ENCODE peak calls at places on chromosomes 11 and 22, in five cellular contexts. One of them, this sample, is unnamed.
A peak's percentile ranks its signal among the peaks of the same experiment; 100 is the strongest.

GRCh38 chr11:116427903-116428637 is 344.7 kb downstream of the BUD13 start:
- DNase-seq in mesendoderm: no peak
- DNase-seq in fibroblast of lung: no peak
- DNase-seq in tibial nerve: peak; percentile 39
- DNase-seq in lower lobe of right lung: no peak
- DNase-seq in this sample: no peak

GRCh38 chr22:36356708-36357694 is 30.8 kb downstream of the MYH9 start:
- DNase-seq in mesendoderm: no peak
- DNase-seq in fibroblast of lung: no peak
- DNase-seq in tibial nerve: no peak
- DNase-seq in lower lobe of right lung: no peak
- DNase-seq in this sample: peak; percentile 57

GRCh38 chr11:12815931-12816494 is 141.8 kb downstream of the TEAD1 start:
- DNase-seq in mesendoderm: no peak
- DNase-seq in fibroblast of lung: no peak
- DNase-seq in tibial nerve: no peak
- DNase-seq in lower lobe of right lung: no peak
- DNase-seq in this sample: no peak

GRCh38 chr11:8056810-8057463 is 24.1 kb upstream of the TUB start:
- DNase-seq in mesendoderm: no peak
- DNase-seq in fibroblast of lung: peak; percentile 83
- DNase-seq in tibial nerve: peak; percentile 52
- DNase-seq in lower lobe of right lung: no peak
- DNase-seq in this sample: no peak

GRCh38 chr11:116166788-116167465 is 605.9 kb downstream of the BUD13 start:
- DNase-seq in mesendoderm: no peak
- DNase-seq in fibroblast of lung: no peak
- DNase-seq in tibial nerve: no peak
- DNase-seq in lower lobe of right lung: no peak
- DNase-seq in this sample: no peak

GRCh38 chr11:4480577-4481539 is 1.6 kb upstream of the OR52K1 start:
- DNase-seq in mesendoderm: no peak
- DNase-seq in fibroblast of lung: no peak
- DNase-seq in tibial nerve: no peak
- DNase-seq in lower lobe of right lung: no peak
- DNase-seq in this sample: no peak

GRCh38 chr11:131767421-131767820 is 397.0 kb downstream of the NTM start:
- DNase-seq in mesendoderm: no peak
- DNase-seq in fibroblast of lung: peak; percentile 22
- DNase-seq in tibial nerve: no peak
- DNase-seq in lower lobe of right lung: no peak
- DNase-seq in this sample: no peak

GRCh38 chr11:47466701-47467250 is 17.8 kb upstream of the RAPSN start:
- DNase-seq in mesendoderm: peak; percentile 45
- DNase-seq in fibroblast of lung: peak; percentile 62
- DNase-seq in tibial nerve: no peak
- DNase-seq in lower lobe of right lung: no peak
- DNase-seq in this sample: no peak

GRCh38 chr11:9263840-9264380 is 1.2 kb downstream of the DENND5A start:
- DNase-seq in mesendoderm: no peak
- DNase-seq in fibroblast of lung: peak; percentile 48
- DNase-seq in tibial nerve: no peak
- DNase-seq in lower lobe of right lung: no peak
- DNase-seq in this sample: peak; percentile 22

GRCh38 chr22:40727607-40728325 is 48.5 kb downstream of the MCHR1 start:
- DNase-seq in mesendoderm: peak; percentile 51
- DNase-seq in fibroblast of lung: no peak
- DNase-seq in tibial nerve: no peak
- DNase-seq in lower lobe of right lung: no peak
- DNase-seq in this sample: no peak

GRCh38 chr11:47607380-47607779 is 13.2 kb upstream of the C1QTNF4 start:
- DNase-seq in mesendoderm: no peak
- DNase-seq in fibroblast of lung: peak; percentile 87
- DNase-seq in tibial nerve: no peak
- DNase-seq in lower lobe of right lung: no peak
- DNase-seq in this sample: no peak

GRCh38 chr11:61567286-61568061 is 13.4 kb downstream of the SYT7 start:
- DNase-seq in mesendoderm: peak; percentile 92
- DNase-seq in fibroblast of lung: peak; percentile 89
- DNase-seq in tibial nerve: peak; percentile 53
- DNase-seq in lower lobe of right lung: peak; percentile 80
- DNase-seq in this sample: peak; percentile 55

DNA sequence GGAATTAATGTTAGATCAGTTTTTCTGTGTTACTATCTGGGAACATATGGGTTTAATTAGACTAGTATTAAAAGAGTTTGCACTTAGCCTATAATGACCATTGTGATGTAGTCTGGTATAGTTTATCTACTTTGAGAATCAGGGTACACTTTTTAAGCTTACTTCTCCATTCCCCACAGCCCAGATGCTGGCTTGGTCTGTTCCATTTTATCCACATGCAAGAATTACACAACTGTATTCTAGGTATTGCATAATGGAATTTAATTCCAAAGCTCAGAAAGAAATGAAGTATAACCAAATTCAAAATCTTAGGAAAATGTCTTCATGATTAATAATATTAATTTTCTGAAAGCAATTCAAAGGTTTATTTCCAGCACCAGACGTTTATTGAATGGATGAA is 122.2 kb upstream of the PDGFD start:
- DNase-seq in mesendoderm: no peak
- DNase-seq in fibroblast of lung: peak; percentile 12
- DNase-seq in tibial nerve: no peak
- DNase-seq in lower lobe of right lung: no peak
- DNase-seq in this sample: no peak
- H3K4me1 ChIP-seq in mesendoderm: no peaks in the 10 kb centered on the region
- H3K4me1 ChIP-seq in fibroblast of lung: no peaks in the 10 kb centered on the region
- H3K4me1 ChIP-seq in tibial nerve: no peaks in the 10 kb centered on the region
- H3K4me1 ChIP-seq in lower lobe of right lung: no peaks in the 10 kb centered on the region
- H3K4me1 ChIP-seq in this sample: no peaks in the 10 kb centered on the region

DNA sequence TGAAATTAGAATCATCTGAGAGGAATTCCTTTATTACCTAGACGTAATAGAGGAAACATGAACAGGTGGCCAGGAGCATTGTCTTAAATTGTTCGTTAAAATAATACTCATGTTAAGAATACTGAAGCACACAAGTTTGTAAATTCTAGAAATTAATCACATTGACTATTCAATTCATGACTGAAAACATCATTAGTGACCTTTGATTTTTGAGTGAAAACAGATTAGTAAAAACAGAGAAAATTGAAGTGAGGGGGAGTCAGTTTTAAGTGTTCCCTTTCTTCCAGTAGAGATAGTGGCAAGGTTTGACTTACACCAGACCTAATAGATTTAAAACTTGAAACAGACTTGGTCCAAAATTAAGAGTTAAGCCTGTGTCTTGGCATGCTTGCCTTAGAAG is 1.4 kb downstream of the ZFP91 start:
- DNase-seq in mesendoderm: no peak
- DNase-seq in fibroblast of lung: no peak
- DNase-seq in tibial nerve: no peak
- DNase-seq in lower lobe of right lung: no peak
- DNase-seq in this sample: no peak
- H3K4me1 ChIP-seq in mesendoderm: no peaks in the 10 kb centered on the region
- H3K4me1 ChIP-seq in fibroblast of lung: peaks cover 13% of the 10 kb centered on the region
- H3K4me1 ChIP-seq in tibial nerve: peaks cover 42% of the 10 kb centered on the region
- H3K4me1 ChIP-seq in lower lobe of right lung: peaks cover 63% of the 10 kb centered on the region
- H3K4me1 ChIP-seq in this sample: peaks cover 55% of the 10 kb centered on the region

GRCh38 chr11:118205979-118206611 is 18.7 kb downstream of the JAML start:
- DNase-seq in mesendoderm: no peak
- DNase-seq in fibroblast of lung: no peak
- DNase-seq in tibial nerve: no peak
- DNase-seq in lower lobe of right lung: no peak
- DNase-seq in this sample: no peak
- H3K4me1 ChIP-seq in mesendoderm: peaks cover 2% of the 10 kb centered on the region
- H3K4me1 ChIP-seq in fibroblast of lung: no peaks in the 10 kb centered on the region
- H3K4me1 ChIP-seq in tibial nerve: no peaks in the 10 kb centered on the region
- H3K4me1 ChIP-seq in lower lobe of right lung: peaks cover 25% of the 10 kb centered on the region
- H3K4me1 ChIP-seq in this sample: peaks cover 56% of the 10 kb centered on the region

GRCh38 chr11:19730373-19730772 is 17.7 kb downstream of the NAV2 start:
- DNase-seq in mesendoderm: no peak
- DNase-seq in fibroblast of lung: no peak
- DNase-seq in tibial nerve: no peak
- DNase-seq in lower lobe of right lung: no peak
- DNase-seq in this sample: peak; percentile 41
- H3K4me1 ChIP-seq in mesendoderm: no peaks in the 10 kb centered on the region
- H3K4me1 ChIP-seq in fibroblast of lung: no peaks in the 10 kb centered on the region
- H3K4me1 ChIP-seq in tibial nerve: peaks cover 14% of the 10 kb centered on the region
- H3K4me1 ChIP-seq in lower lobe of right lung: peaks cover 15% of the 10 kb centered on the region
- H3K4me1 ChIP-seq in this sample: no peaks in the 10 kb centered on the region

GRCh38 chr11:19578871-19579270 is 133.8 kb upstream of the NAV2 start:
- DNase-seq in mesendoderm: no peak
- DNase-seq in fibroblast of lung: no peak
- DNase-seq in tibial nerve: no peak
- DNase-seq in lower lobe of right lung: no peak
- DNase-seq in this sample: no peak
- H3K4me1 ChIP-seq in mesendoderm: peaks cover 2% of the 10 kb centered on the region
- H3K4me1 ChIP-seq in fibroblast of lung: peaks cover 19% of the 10 kb centered on the region
- H3K4me1 ChIP-seq in tibial nerve: peaks cover 22% of the 10 kb centered on the region
- H3K4me1 ChIP-seq in lower lobe of right lung: peaks cover 41% of the 10 kb centered on the region
- H3K4me1 ChIP-seq in this sample: no peaks in the 10 kb centered on the region

GRCh38 chr22:19990609-19991394 is 25.8 kb downstream of the ARVCF start:
- DNase-seq in mesendoderm: no peak
- DNase-seq in fibroblast of lung: no peak
- DNase-seq in tibial nerve: no peak
- DNase-seq in lower lobe of right lung: no peak
- DNase-seq in this sample: peak; percentile 15
- H3K4me1 ChIP-seq in mesendoderm: peaks cover 5% of the 10 kb centered on the region
- H3K4me1 ChIP-seq in fibroblast of lung: peaks cover 9% of the 10 kb centered on the region
- H3K4me1 ChIP-seq in tibial nerve: peaks cover 44% of the 10 kb centered on the region
- H3K4me1 ChIP-seq in lower lobe of right lung: peaks cover 20% of the 10 kb centered on the region
- H3K4me1 ChIP-seq in this sample: peaks cover 8% of the 10 kb centered on the region

GRCh38 chr11:20161230-20161918 is 1.1 kb upstream of the DBX1 start:
- DNase-seq in mesendoderm: peak; percentile 86
- DNase-seq in fibroblast of lung: no peak
- DNase-seq in tibial nerve: no peak
- DNase-seq in lower lobe of right lung: no peak
- DNase-seq in this sample: no peak

GRCh38 chr11:20158597-20159257 is 1.5 kb downstream of the DBX1 start:
- DNase-seq in mesendoderm: peak; percentile 88
- DNase-seq in fibroblast of lung: peak; percentile 71
- DNase-seq in tibial nerve: no peak
- DNase-seq in lower lobe of right lung: peak; percentile 53
- DNase-seq in this sample: no peak

GRCh38 chr11:20157768-20158167 is 2.5 kb downstream of the DBX1 start:
- DNase-seq in mesendoderm: no peak
- DNase-seq in fibroblast of lung: no peak
- DNase-seq in tibial nerve: no peak
- DNase-seq in lower lobe of right lung: no peak
- DNase-seq in this sample: no peak

GRCh38 chr11:20160425-20161229 is at the start of gene DBX1:
- DNase-seq in mesendoderm: no peak
- DNase-seq in fibroblast of lung: no peak
- DNase-seq in tibial nerve: no peak
- DNase-seq in lower lobe of right lung: no peak
- DNase-seq in this sample: no peak

GRCh38 chr11:20159680-20160381 is 444 bp downstream of the DBX1 start:
- DNase-seq in mesendoderm: no peak
- DNase-seq in fibroblast of lung: no peak
- DNase-seq in tibial nerve: no peak
- DNase-seq in lower lobe of right lung: no peak
- DNase-seq in this sample: no peak
- H3K4me1 ChIP-seq in mesendoderm: peaks cover 6% of the 10 kb centered on the region
- H3K4me1 ChIP-seq in fibroblast of lung: no peaks in the 10 kb centered on the region
- H3K4me1 ChIP-seq in tibial nerve: peaks cover 30% of the 10 kb centered on the region
- H3K4me1 ChIP-seq in lower lobe of right lung: peaks cover 23% of the 10 kb centered on the region
- H3K4me1 ChIP-seq in this sample: peaks cover 24% of the 10 kb centered on the region

This sample was measured in CD8-positive, alpha-beta T cell.